ENCODE peak calls at places on chromosomes 3 and 15, in five cellular contexts. I is mesenchymal stem cell, G is mesendoderm, L is neuronal stem cell, Z is H9. K is an unnamed sample.
A peak's percentile ranks its signal among the peaks of the same experiment; 100 is the strongest.

GRCh38 chr15:90114451-90114901 is 12.2 kb upstream of the IDH2 start:
- DNase-seq in I (peak; percentile 26), G (no peak), L (no peak), Z (no peak), K (no peak)

GRCh38 chr3:72144773-72145505 is 360.0 kb upstream of the PROK2 start:
- DNase-seq in I (no peak), G (peak; percentile 85), L (no peak), Z (no peak), K (no peak)

GRCh38 chr3:51559266-51559907 is 20.9 kb downstream of the RAD54L2 start:
- DNase-seq in I (peak; percentile 37), G (no peak), L (no peak), Z (no peak), K (peak; percentile 84)

GRCh38 chr3:182954553-182954952 is 25.8 kb downstream of the DCUN1D1 start:
- DNase-seq in I (no peak), G (no peak), L (no peak), Z (no peak), K (peak; percentile 22)

GRCh38 chr3:37279226-37279625 is 104.8 kb upstream of the LRRFIP2 start:
- DNase-seq in I (peak; percentile 12), G (no peak), L (no peak), Z (no peak), K (peak; percentile 28)

GRCh38 chr3:179421500-179421899 is 29.8 kb downstream of the GNB4 start:
- DNase-seq in I (peak; percentile 57), G (peak; percentile 28), L (no peak), Z (no peak), K (peak; percentile 41)

GRCh38 chr3:149968216-149968615 is 2.5 kb downstream of the PFN2 start:
- DNase-seq in I (peak; percentile 28), G (peak; percentile 35), L (no peak), Z (no peak), K (peak; percentile 48)

GRCh38 chr15:55770261-55770660 is 27.3 kb upstream of the PRTG start:
- DNase-seq in I (no peak), G (no peak), L (no peak), Z (no peak), K (peak; percentile 20)

GRCh38 chr3:8784676-8785435 is 15.4 kb upstream of the OXTR start:
- DNase-seq in I (no peak), G (no peak), L (no peak), Z (no peak), K (no peak)

GRCh38 chr15:47688573-47689086 is 28.7 kb upstream of the SEMA6D start:
- DNase-seq in I (peak; percentile 48), G (no peak), L (no peak), Z (no peak), K (peak; percentile 83)

GRCh38 chr3:176939022-176939817 is 258.1 kb downstream of the TBL1XR1 start:
- DNase-seq in I (peak; percentile 73), G (peak; percentile 80), L (peak; percentile 56), Z (peak; percentile 40), K (peak; percentile 86)

DNA sequence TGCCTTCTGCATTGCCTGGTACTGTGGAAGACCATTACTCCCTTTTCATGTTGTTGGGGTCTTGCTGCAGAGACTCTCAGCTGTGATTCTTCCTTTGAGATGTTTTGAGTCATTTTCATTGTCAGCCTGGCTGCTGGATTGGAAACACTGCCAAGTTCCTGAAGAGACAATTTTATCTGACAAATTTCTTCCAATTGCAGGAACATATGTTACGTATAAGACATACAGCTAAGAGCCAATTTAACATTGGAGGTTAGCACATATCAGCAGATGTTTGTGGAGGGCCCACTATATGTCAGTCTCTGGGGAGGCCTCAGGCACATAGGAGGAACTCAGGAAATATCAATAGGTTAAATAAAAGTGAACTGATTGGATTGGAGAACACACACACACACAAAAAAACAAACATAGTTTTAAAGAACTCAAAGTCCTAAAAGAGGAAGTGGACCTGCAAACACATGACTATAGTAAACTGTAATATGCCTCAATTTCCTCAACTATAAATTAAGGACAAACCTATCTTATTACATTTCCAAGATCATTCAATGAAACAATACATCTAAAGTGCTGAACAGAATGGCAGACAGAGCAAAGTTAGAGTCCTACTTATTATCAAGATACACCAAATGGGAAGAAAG is 172.3 kb downstream of the MYRIP start:
- DNase-seq in I (no peak), G (no peak), L (no peak), Z (no peak), K (no peak)
- H3K4ac ChIP-seq in I (no peak overlapping the region), G (no peak overlapping the region), L (no peak overlapping the region), Z (no peak overlapping the region), K (no peak overlapping the region)

DNA sequence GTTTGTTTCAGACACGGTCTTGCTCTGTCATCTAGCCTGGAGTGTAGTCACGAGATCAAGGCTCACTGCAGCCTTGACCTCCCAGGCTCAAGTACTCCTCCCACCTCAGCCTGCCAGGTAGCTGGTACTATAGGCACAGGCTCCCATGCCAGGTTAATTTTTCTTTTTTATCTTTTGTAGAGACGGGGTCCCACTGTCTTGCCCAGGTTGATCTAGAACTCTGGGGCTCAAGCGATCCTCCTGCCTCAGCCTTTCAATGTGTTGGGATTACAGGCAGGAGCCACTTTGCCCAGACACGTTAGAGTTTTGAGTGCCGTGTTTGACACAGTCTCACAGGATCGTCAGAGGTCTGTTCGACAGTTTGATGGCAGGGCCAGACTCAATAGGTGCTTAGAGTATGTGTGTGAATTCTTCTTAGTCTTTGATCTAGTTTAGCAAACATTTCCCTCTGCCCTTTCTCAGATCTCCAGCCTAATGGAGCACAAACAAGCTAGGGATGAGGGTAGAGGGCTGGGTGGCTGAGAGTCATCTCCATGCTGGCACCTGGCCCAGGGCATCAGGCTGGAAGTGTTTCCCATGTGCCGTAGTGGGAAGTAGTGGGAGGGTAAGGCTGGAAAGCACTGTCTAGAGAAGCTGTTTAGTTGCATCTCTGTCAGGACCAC is 66.1 kb upstream of the DLG1 start:
- DNase-seq in I (no peak), G (no peak), L (no peak), Z (no peak), K (no peak)
- H3K4ac ChIP-seq in I (no peak overlapping the region), G (no peak overlapping the region), L (no peak overlapping the region), Z (no peak overlapping the region), K (no peak overlapping the region)

DNA sequence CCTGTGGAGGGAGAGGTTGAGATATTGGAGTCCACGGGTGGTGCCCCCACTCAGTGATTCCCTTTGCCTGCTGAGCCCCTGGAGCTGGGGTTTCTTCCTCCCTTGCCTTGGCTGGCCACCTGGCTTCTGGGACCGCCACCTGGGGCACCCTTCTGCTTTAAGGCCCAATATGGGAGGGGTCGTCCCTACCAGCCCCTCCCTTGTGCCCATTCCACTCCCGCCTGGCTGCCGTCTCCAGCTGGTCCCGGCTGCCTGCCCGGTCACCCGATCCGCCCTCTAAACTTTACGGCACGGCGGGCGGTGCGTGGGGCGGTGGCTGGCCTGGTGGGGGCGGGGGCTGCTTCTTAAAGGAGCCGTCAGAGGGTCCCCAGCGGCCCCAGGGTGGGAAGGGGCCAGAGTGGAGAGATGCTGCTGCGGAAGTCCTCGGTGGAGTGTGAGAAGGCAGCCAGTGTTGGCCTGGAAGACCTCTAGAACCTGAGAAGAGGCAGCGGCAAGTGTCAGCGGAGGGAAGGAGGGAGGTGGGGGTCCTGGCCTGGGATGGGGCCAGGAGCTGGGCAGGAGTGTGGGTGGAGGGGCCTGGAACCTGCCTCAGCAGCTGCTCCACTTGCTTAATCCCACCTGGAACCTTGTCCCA is 1.6 kb upstream of the SEMA3B start:
- DNase-seq in I (no peak), G (no peak), L (no peak), Z (no peak), K (no peak)
- H3K4ac ChIP-seq in I (peak overlapping the region; percentile 58), G (no peak overlapping the region), L (peak overlapping the region; percentile 84), Z (no peak overlapping the region), K (peak overlapping the region; percentile 100)

DNA sequence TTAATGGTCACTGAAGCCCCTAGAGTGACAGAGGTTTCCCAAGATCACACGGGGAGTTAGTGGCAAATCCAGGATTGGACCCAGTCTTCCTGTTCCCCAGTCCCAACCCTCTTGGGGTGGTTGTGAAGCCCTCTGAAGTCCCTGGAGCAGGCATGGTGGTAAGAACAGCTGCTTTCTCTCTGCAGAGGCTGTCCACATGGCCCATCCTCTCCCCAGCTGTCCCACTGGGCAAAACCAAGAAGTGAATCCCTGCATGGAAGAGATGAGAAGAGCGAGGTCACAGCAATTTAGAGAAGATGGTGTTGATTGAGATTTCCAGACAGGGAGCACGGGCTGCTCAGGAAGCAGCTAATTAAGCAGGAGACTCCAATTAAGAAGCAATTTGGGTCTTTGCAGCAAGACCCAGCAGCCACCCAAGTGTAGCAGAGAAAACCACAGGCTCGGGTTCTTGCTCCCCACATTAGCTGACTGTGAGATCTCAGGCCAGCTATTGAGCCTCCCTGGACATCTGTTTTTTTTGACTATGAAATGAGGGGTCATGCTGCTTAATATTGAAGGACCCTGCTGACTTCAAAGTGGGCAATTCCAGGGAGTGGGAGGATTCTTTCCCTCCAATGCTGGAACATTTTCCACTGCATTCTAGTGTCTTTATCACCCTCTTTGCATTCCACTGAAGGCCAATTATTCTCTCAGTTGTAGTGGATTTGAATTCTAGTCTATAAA is 14.7 kb upstream of the HDAC11 start:
- DNase-seq in I (no peak), G (peak; percentile 29), L (no peak), Z (no peak), K (no peak)
- H3K4ac ChIP-seq in I (no peak overlapping the region), G (no peak overlapping the region), L (no peak overlapping the region), Z (no peak overlapping the region), K (no peak overlapping the region)

GRCh38 chr15:39701988-39702387 is 80.7 kb downstream of the FSIP1 start:
- DNase-seq in I (no peak), G (no peak), L (no peak), Z (no peak), K (no peak)

GRCh38 chr15:39704235-39704634 is 78.4 kb downstream of the FSIP1 start:
- DNase-seq in I (no peak), G (no peak), L (no peak), Z (no peak), K (no peak)

GRCh38 chr15:39709941-39710340 is 72.7 kb downstream of the FSIP1 start:
- DNase-seq in I (no peak), G (no peak), L (no peak), Z (no peak), K (no peak)

GRCh38 chr15:39704684-39705083 is 78.0 kb downstream of the FSIP1 start:
- DNase-seq in I (peak; percentile 34), G (peak; percentile 64), L (no peak), Z (no peak), K (peak; percentile 31)

DNA sequence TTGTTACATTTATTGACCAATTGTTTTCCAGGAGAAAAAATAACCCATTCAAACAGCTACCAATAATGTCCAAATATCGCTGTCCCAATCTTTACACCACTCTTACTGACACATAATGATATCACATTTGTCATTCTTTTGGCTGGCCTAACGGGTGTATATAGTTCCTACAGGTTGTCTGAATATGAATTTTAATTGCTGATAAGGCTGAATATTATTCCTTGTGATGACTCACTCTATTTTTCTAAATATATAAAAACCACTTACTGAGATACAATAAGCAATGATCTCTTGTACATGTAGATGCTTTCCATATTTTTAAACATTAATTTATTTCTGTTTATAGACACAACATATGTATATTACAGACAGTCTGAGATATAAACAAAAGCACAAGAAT is 76.4 kb downstream of the FSIP1 start:
- DNase-seq in I (no peak), G (no peak), L (no peak), Z (no peak), K (no peak)
- H3K4ac ChIP-seq in I (no peak overlapping the region), G (no peak overlapping the region), L (no peak overlapping the region), Z (no peak overlapping the region), K (no peak overlapping the region)

GRCh38 chr3:107206945-107207344 is 170.3 kb upstream of the CCDC54 start:
- DNase-seq in I (peak; percentile 28), G (no peak), L (no peak), Z (no peak), K (no peak)
- H3K4ac ChIP-seq in I (no peak overlapping the region), G (no peak overlapping the region), L (no peak overlapping the region), Z (no peak overlapping the region), K (peak overlapping the region; percentile 73)

K was measured in IMR-90.